ENCODE peak calls at places on chromosomes 13 and 19, in eight cellular contexts. L is brain microvascular endothelial cell; A is adrenal gland; N is CD8-positive, alpha-beta memory T cell; G is heart right ventricle; D is tibial artery; F is left lung; R is neural progenitor cell. B is an unnamed sample.

GRCh38 chr19:23410155-23410554 is 14.9 kb upstream of the ZNF91 start:
- DNase-seq in L (no peak), A (no peak), N (no peak), G (no peak), D (no peak), F (no peak), R (no peak), B (no peak)

GRCh38 chr13:76094645-76095044 is 458.5 kb downstream of the LMO7 start:
- DNase-seq in L (no peak), A (no peak), N (no peak), G (no peak), D (no peak), F (no peak), R (no peak), B (no peak)

GRCh38 chr13:114339779-114340534 is 25.7 kb downstream of the CHAMP1 start:
- DNase-seq in L (no peak), A (peak; percentile 69), N (peak; percentile 79), G (no peak), D (no peak), F (no peak), R (no peak), B (no peak)

GRCh38 chr19:15379996-15380647 is 535 bp upstream of the AKAP8 start:
- DNase-seq in L (peak; percentile 12), A (peak; percentile 77), N (no peak), G (no peak), D (no peak), F (peak; percentile 73), R (no peak), B (no peak)

GRCh38 chr13:80452279-80452678 is 111.4 kb upstream of the SPRY2 start:
- DNase-seq in L (no peak), A (no peak), N (no peak), G (no peak), D (no peak), F (no peak), R (no peak), B (no peak)

GRCh38 chr13:109389456-109389855 is 396.9 kb downstream of the IRS2 start:
- DNase-seq in L (no peak), A (no peak), N (no peak), G (no peak), D (no peak), F (no peak), R (no peak), B (no peak)

GRCh38 chr13:48144413-48145035 is 49.6 kb upstream of the MED4 start:
- DNase-seq in L (peak; percentile 61), A (peak; percentile 80), N (no peak), G (no peak), D (no peak), F (peak; percentile 52), R (no peak), B (no peak)

GRCh38 chr19:51688665-51689571 is 4.2 kb upstream of the SPACA6 start:
- DNase-seq in L (peak; percentile 88), A (peak; percentile 96), N (no peak), G (peak; percentile 93), D (peak; percentile 97), F (peak; percentile 92), R (peak; percentile 91), B (peak; percentile 96)

GRCh38 chr19:14375055-14375581 is 6.1 kb upstream of the ADGRE5 start:
- DNase-seq in L (no peak), A (peak; percentile 69), N (peak; percentile 95), G (peak; percentile 35), D (no peak), F (peak; percentile 80), R (no peak), B (peak; percentile 47)

GRCh38 chr19:49338691-49339363 is 3.6 kb downstream of the CD37 start:
- DNase-seq in L (peak; percentile 47), A (peak; percentile 88), N (no peak), G (peak; percentile 73), D (peak; percentile 90), F (peak; percentile 87), R (peak; percentile 98), B (no peak)

GRCh38 chr13:48879854-48880253 is 95.9 kb upstream of the FNDC3A start:
- DNase-seq in L (no peak), A (no peak), N (no peak), G (no peak), D (no peak), F (no peak), R (no peak), B (no peak)

GRCh38 chr19:13788991-13789390 is 6.3 kb upstream of the ZSWIM4 start:
- DNase-seq in L (peak; percentile 65), A (no peak), N (peak; percentile 54), G (no peak), D (peak; percentile 77), F (no peak), R (no peak), B (no peak)

GRCh38 chr19:38251564-38252051 is 4.6 kb downstream of the PPP1R14A start:
- DNase-seq in L (peak; percentile 20), A (peak; percentile 76), N (no peak), G (peak; percentile 79), D (peak; percentile 94), F (no peak), R (no peak), B (peak; percentile 36)

GRCh38 chr13:30464496-30465351 is 1.0 kb downstream of the HMGB1 start:
- DNase-seq in L (peak; percentile 60), A (peak; percentile 82), N (peak; percentile 79), G (peak; percentile 82), D (peak; percentile 84), F (peak; percentile 81), R (peak; percentile 86), B (peak; percentile 81)

GRCh38 chr19:406999-407491 is 1.9 kb downstream of the C2CD4C start:
- DNase-seq in L (no peak), A (no peak), N (no peak), G (no peak), D (peak; percentile 49), F (no peak), R (no peak), B (no peak)

GRCh38 chr13:24386816-24387708 is 77.7 kb downstream of the C1QTNF9 start:
- DNase-seq in L (no peak), A (no peak), N (no peak), G (no peak), D (no peak), F (no peak), R (no peak), B (no peak)

GRCh38 chr13:81686877-81687276 is 1346.0 kb upstream of the SPRY2 start:
- DNase-seq in L (no peak), A (peak; percentile 57), N (no peak), G (no peak), D (no peak), F (no peak), R (no peak), B (no peak)

GRCh38 chr13:21615427-21615826 is 11.5 kb upstream of the MICU2 start:
- DNase-seq in L (no peak), A (peak; percentile 27), N (no peak), G (no peak), D (no peak), F (no peak), R (no peak), B (no peak)

GRCh38 chr19:49019242-49019932 is 2.5 kb upstream of the LHB start:
- DNase-seq in L (peak; percentile 22), A (peak; percentile 72), N (peak; percentile 47), G (peak; percentile 69), D (no peak), F (peak; percentile 83), R (peak; percentile 77), B (no peak)

GRCh38 chr19:18304194-18304495 is 18.7 kb downstream of the LSM4 start:
- DNase-seq in L (no peak), A (peak; percentile 86), N (no peak), G (peak; percentile 55), D (no peak), F (peak; percentile 53), R (no peak), B (no peak)

GRCh38 chr13:94462670-94463069 is 16.8 kb downstream of the DCT start:
- DNase-seq in L (no peak), A (no peak), N (no peak), G (no peak), D (no peak), F (no peak), R (no peak), B (no peak)
- H3K27ac ChIP-seq in L (no peak overlapping the region), A (no peak overlapping the region), N (no peak overlapping the region), G (no peak overlapping the region), D (no peak overlapping the region), F (no peak overlapping the region), R (no peak overlapping the region), B (no peak overlapping the region)

DNA sequence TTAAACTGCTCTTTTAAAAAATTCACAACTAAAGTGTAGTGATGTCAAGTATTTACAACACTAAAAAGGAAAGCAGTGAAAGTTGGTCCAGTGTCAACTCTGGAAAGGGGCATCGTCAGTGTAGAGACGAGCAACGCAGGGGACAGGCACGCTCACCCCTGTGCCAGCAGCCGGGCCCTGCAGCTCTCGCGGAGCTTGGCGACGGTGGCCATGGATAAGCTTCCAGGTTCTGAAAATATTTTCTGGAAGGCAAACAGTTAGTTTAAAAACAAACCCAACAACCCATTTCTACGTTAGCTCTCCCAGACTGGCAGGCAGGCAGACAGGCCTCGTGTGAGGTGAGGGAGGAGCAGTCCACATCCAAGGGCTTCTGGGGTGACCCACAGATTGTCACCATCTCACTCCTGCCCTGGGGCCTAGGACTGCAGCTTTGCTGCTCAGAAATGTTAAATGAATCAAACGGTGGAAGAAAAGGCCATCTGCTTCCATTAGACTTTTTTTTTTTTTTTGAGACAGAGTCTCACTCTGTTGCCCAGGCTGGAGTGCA is 27.4 kb downstream of the LAMP1 start:
- DNase-seq in L (no peak), A (no peak), N (no peak), G (no peak), D (no peak), F (no peak), R (no peak), B (no peak)
- H3K27ac ChIP-seq in L (no peak overlapping the region), A (no peak overlapping the region), N (no peak overlapping the region), G (no peak overlapping the region), D (no peak overlapping the region), F (no peak overlapping the region), R (no peak overlapping the region), B (no peak overlapping the region)

GRCh38 chr13:110478405-110479214 is 82.9 kb downstream of the RAB20 start:
- DNase-seq in L (no peak), A (no peak), N (no peak), G (no peak), D (no peak), F (no peak), R (no peak), B (no peak)
- H3K27ac ChIP-seq in L (no peak overlapping the region), A (no peak overlapping the region), N (no peak overlapping the region), G (no peak overlapping the region), D (peak overlapping the region; percentile 77), F (no peak overlapping the region), R (no peak overlapping the region), B (no peak overlapping the region)

GRCh38 chr19:45763691-45764294 is 5.3 kb downstream of the SIX5 start:
- DNase-seq in L (no peak), A (no peak), N (no peak), G (peak; percentile 24), D (no peak), F (no peak), R (no peak), B (no peak)

GRCh38 chr19:45764947-45765346 is 4.1 kb downstream of the SIX5 start:
- DNase-seq in L (no peak), A (no peak), N (no peak), G (peak; percentile 67), D (peak; percentile 72), F (no peak), R (no peak), B (no peak)

GRCh38 chr19:45762870-45763631 is 6.0 kb downstream of the SIX5 start:
- DNase-seq in L (no peak), A (no peak), N (no peak), G (no peak), D (no peak), F (no peak), R (no peak), B (no peak)

GRCh38 chr19:45765365-45766292 is 3.4 kb downstream of the SIX5 start:
- DNase-seq in L (no peak), A (no peak), N (no peak), G (peak; percentile 32), D (no peak), F (no peak), R (no peak), B (no peak)

GRCh38 chr19:45764487-45764886 is 4.6 kb downstream of the SIX5 start:
- DNase-seq in L (no peak), A (no peak), N (no peak), G (no peak), D (no peak), F (no peak), R (peak; percentile 41), B (no peak)
- H3K27ac ChIP-seq in L (no peak overlapping the region), A (no peak overlapping the region), N (no peak overlapping the region), G (peak overlapping the region; percentile 96), D (peak overlapping the region; percentile 99), F (no peak overlapping the region), R (no peak overlapping the region), B (no peak overlapping the region)

B was measured in substantia nigra.